ENCODE peak calls at places on chromosomes 5 and 9, in nine cellular contexts. F is fibroblast of pulmonary artery, U is cardiac muscle cell, Q is glutamatergic neuron, Y is AG04450, R is cardiac fibroblast, Z is thoracic aorta, A is tibial artery, K is fibroblast of lung. L is an unnamed sample.
A peak's percentile ranks its signal among the peaks of the same experiment; 100 is the strongest.

GRCh38 chr5:89377752-89378455 is 494.9 kb upstream of the MEF2C start:
- DNase-seq in F (peak; percentile 19), U (peak; percentile 9), Q (no peak), Y (no peak), R (peak; percentile 12), Z (no peak), A (no peak), K (no peak), L (no peak)

GRCh38 chr9:15142903-15143534 is 164.0 kb downstream of the TTC39B start:
- DNase-seq in F (peak; percentile 75), U (peak; percentile 63), Q (no peak), Y (peak; percentile 24), R (peak; percentile 79), Z (no peak), A (no peak), K (peak; percentile 54), L (no peak)

GRCh38 chr9:136249881-136250559 is 4.4 kb upstream of the QSOX2 start:
- DNase-seq in F (no peak), U (no peak), Q (no peak), Y (no peak), R (no peak), Z (no peak), A (no peak), K (no peak), L (no peak)

GRCh38 chr9:112489876-112490661 is 3.4 kb downstream of the KIAA1958 start:
- DNase-seq in F (no peak), U (no peak), Q (no peak), Y (no peak), R (no peak), Z (no peak), A (no peak), K (peak; percentile 34), L (no peak)

GRCh38 chr9:36152741-36153438 is 16.3 kb upstream of the CCIN start:
- DNase-seq in F (no peak), U (no peak), Q (no peak), Y (no peak), R (no peak), Z (no peak), A (no peak), K (no peak), L (no peak)

GRCh38 chr9:92242115-92242778 is 51.2 kb downstream of the IARS1 start:
- DNase-seq in F (peak; percentile 82), U (peak; percentile 35), Q (no peak), Y (peak; percentile 39), R (peak; percentile 93), Z (no peak), A (no peak), K (peak; percentile 82), L (no peak)

GRCh38 chr5:132655821-132656773 is 1.9 kb upstream of the IL13 start:
- DNase-seq in F (no peak), U (peak; percentile 28), Q (peak; percentile 78), Y (no peak), R (peak; percentile 8), Z (no peak), A (no peak), K (peak; percentile 34), L (no peak)

GRCh38 chr9:13719981-13720380 is 440.5 kb upstream of the MPDZ start:
- DNase-seq in F (peak; percentile 83), U (no peak), Q (no peak), Y (peak; percentile 15), R (peak; percentile 93), Z (no peak), A (no peak), K (peak; percentile 96), L (no peak)

GRCh38 chr5:149855371-149855770 is 89.2 kb downstream of the PDE6A start:
- DNase-seq in F (no peak), U (no peak), Q (no peak), Y (no peak), R (no peak), Z (no peak), A (no peak), K (peak; percentile 47), L (no peak)

GRCh38 chr5:150272531-150272930 is 17.0 kb downstream of the CAMK2A start:
- DNase-seq in F (peak; percentile 60), U (peak; percentile 74), Q (peak; percentile 65), Y (no peak), R (peak; percentile 58), Z (no peak), A (no peak), K (peak; percentile 20), L (no peak)

GRCh38 chr9:18907927-18908625 is 124.9 kb downstream of the SAXO1 start:
- DNase-seq in F (no peak), U (no peak), Q (no peak), Y (no peak), R (no peak), Z (no peak), A (no peak), K (no peak), L (no peak)

GRCh38 chr5:11010811-11011210 is 249.8 kb upstream of the DAP start:
- DNase-seq in F (no peak), U (no peak), Q (no peak), Y (no peak), R (no peak), Z (no peak), A (no peak), K (no peak), L (no peak)

GRCh38 chr9:117044241-117044640 is 357.1 kb downstream of the TRIM32 start:
- DNase-seq in F (no peak), U (peak; percentile 20), Q (peak; percentile 22), Y (no peak), R (no peak), Z (no peak), A (no peak), K (no peak), L (no peak)

GRCh38 chr5:31335456-31335855 is 142.0 kb downstream of the CDH6 start:
- DNase-seq in F (no peak), U (no peak), Q (no peak), Y (no peak), R (no peak), Z (no peak), A (no peak), K (no peak), L (no peak)

GRCh38 chr9:21684831-21685362 is 117.5 kb upstream of the MTAP start:
- DNase-seq in F (peak; percentile 79), U (no peak), Q (no peak), Y (no peak), R (peak; percentile 95), Z (no peak), A (no peak), K (peak; percentile 100), L (no peak)

GRCh38 chr9:108282872-108283271 is 572.9 kb downstream of the ACTL7B start:
- DNase-seq in F (peak; percentile 23), U (no peak), Q (no peak), Y (no peak), R (peak; percentile 32), Z (no peak), A (no peak), K (no peak), L (no peak)

GRCh38 chr9:36158917-36159316 is 10.3 kb upstream of the CCIN start:
- DNase-seq in F (peak; percentile 54), U (no peak), Q (no peak), Y (no peak), R (no peak), Z (no peak), A (no peak), K (peak; percentile 70), L (no peak)

GRCh38 chr9:3746296-3747275 is 220.8 kb upstream of the RFX3 start:
- DNase-seq in F (peak; percentile 69), U (no peak), Q (no peak), Y (peak; percentile 41), R (peak; percentile 91), Z (no peak), A (peak; percentile 27), K (peak; percentile 94), L (no peak)

GRCh38 chr5:13976867-13977479 is 32.5 kb upstream of the DNAH5 start:
- DNase-seq in F (peak; percentile 56), U (peak; percentile 74), Q (no peak), Y (no peak), R (peak; percentile 71), Z (no peak), A (no peak), K (peak; percentile 60), L (no peak)
- TF ChIP-seq CTCF in F (peak; percentile 49), U (peak; percentile 52), Q (peak; percentile 55), Y (peak; percentile 59), R (peak; percentile 41), Z (no peak), A (no peak), K (peak; percentile 39), L (no peak)

GRCh38 chr9:89797255-89797654 is 192.4 kb downstream of the GADD45G start:
- DNase-seq in F (no peak), U (no peak), Q (no peak), Y (no peak), R (no peak), Z (no peak), A (no peak), K (no peak), L (no peak)

GRCh38 chr9:89798546-89799120 is 193.8 kb downstream of the GADD45G start:
- DNase-seq in F (no peak), U (no peak), Q (no peak), Y (no peak), R (no peak), Z (no peak), A (no peak), K (no peak), L (no peak)

GRCh38 chr9:89796606-89797005 is 191.8 kb downstream of the GADD45G start:
- DNase-seq in F (no peak), U (no peak), Q (no peak), Y (no peak), R (no peak), Z (no peak), A (no peak), K (no peak), L (no peak)

GRCh38 chr9:89799221-89799620 is 194.4 kb downstream of the GADD45G start:
- DNase-seq in F (no peak), U (no peak), Q (no peak), Y (no peak), R (no peak), Z (no peak), A (no peak), K (no peak), L (no peak)

DNA sequence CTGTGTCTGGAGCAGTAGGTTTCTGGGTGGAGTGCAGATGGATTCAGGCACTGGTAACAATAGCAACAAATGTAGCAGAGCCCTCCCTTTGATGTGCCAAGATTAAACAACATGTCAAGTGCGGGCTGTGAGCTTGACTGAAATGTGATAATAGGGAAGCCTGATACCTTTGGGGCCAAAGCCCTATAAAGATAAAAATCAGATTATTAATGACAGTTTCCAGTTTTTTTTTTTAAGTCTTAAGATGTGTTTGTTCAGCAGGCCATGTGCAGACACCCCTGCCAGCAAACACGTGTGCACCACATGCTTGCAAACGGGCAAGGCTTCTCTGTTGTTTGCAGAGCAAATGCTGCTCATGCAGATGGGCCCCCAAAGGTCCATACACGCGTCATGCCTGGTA is 193.2 kb downstream of the GADD45G start:
- DNase-seq in F (no peak), U (no peak), Q (no peak), Y (no peak), R (no peak), Z (no peak), A (no peak), K (no peak), L (no peak)
- TF ChIP-seq CTCF in F (no peak), U (no peak), Q (no peak), Y (no peak), R (no peak), Z (no peak), A (no peak), K (no peak), L (no peak)

GRCh38 chr9:98521141-98521540 is 187.6 kb downstream of the GABBR2 start:
- DNase-seq in F (peak; percentile 79), U (no peak), Q (no peak), Y (no peak), R (peak; percentile 90), Z (no peak), A (no peak), K (peak; percentile 90), L (no peak)
- TF ChIP-seq CTCF in F (no peak), U (no peak), Q (no peak), Y (no peak), R (no peak), Z (no peak), A (no peak), K (no peak), L (no peak)

GRCh38 chr5:179274321-179275315 is 70.6 kb downstream of the ADAMTS2 start:
- DNase-seq in F (no peak), U (no peak), Q (peak; percentile 15), Y (no peak), R (no peak), Z (no peak), A (no peak), K (no peak), L (no peak)
- TF ChIP-seq CTCF in F (peak; percentile 14), U (peak; percentile 29), Q (no peak), Y (peak; percentile 22), R (no peak), Z (no peak), A (no peak), K (no peak), L (no peak)

L was measured in omental fat pad.